ENCODE peak calls at places on chromosomes 5 and 9, in nine cellular contexts. One of them, this sample, is unnamed.

GRCh38 chr9:69476016-69476415 is 151.0 kb downstream of the ENTREP1 start:
- DNase-seq in neuronal stem cell: no peak
- DNase-seq in WTC11: no peak
- DNase-seq in effector memory CD8-positive, alpha-beta T cell: no peak
- DNase-seq in T-helper 2 cell: no peak
- DNase-seq in retina: no peak
- DNase-seq in stimulated activated CD8-positive, alpha-beta memory T cell treated with anti-CD3 and anti-CD28 coated beads, Interleukin-15, amount 100 ng/mL, for 1 hour: no peak
- DNase-seq in ovary: no peak
- DNase-seq in CD8-positive, alpha-beta memory T cell: peak; percentile 22
- DNase-seq in this sample: no peak

GRCh38 chr9:82511626-82512025 is 523.1 kb downstream of the SPATA31D1 start:
- DNase-seq in neuronal stem cell: no peak
- DNase-seq in WTC11: no peak
- DNase-seq in effector memory CD8-positive, alpha-beta T cell: no peak
- DNase-seq in T-helper 2 cell: no peak
- DNase-seq in retina: no peak
- DNase-seq in stimulated activated CD8-positive, alpha-beta memory T cell treated with anti-CD3 and anti-CD28 coated beads, Interleukin-15, amount 100 ng/mL, for 1 hour: no peak
- DNase-seq in ovary: no peak
- DNase-seq in CD8-positive, alpha-beta memory T cell: no peak
- DNase-seq in this sample: no peak

GRCh38 chr5:125093776-125094175 is 347.3 kb upstream of the ZNF608 start:
- DNase-seq in neuronal stem cell: no peak
- DNase-seq in WTC11: no peak
- DNase-seq in effector memory CD8-positive, alpha-beta T cell: no peak
- DNase-seq in T-helper 2 cell: no peak
- DNase-seq in retina: no peak
- DNase-seq in stimulated activated CD8-positive, alpha-beta memory T cell treated with anti-CD3 and anti-CD28 coated beads, Interleukin-15, amount 100 ng/mL, for 1 hour: no peak
- DNase-seq in ovary: no peak
- DNase-seq in CD8-positive, alpha-beta memory T cell: no peak
- DNase-seq in this sample: no peak

GRCh38 chr5:123089572-123089970 is 530 bp downstream of the PRDM6 start:
- DNase-seq in neuronal stem cell: no peak
- DNase-seq in WTC11: peak; percentile 65
- DNase-seq in effector memory CD8-positive, alpha-beta T cell: no peak
- DNase-seq in T-helper 2 cell: no peak
- DNase-seq in retina: peak; percentile 79
- DNase-seq in stimulated activated CD8-positive, alpha-beta memory T cell treated with anti-CD3 and anti-CD28 coated beads, Interleukin-15, amount 100 ng/mL, for 1 hour: no peak
- DNase-seq in ovary: peak; percentile 75
- DNase-seq in CD8-positive, alpha-beta memory T cell: no peak
- DNase-seq in this sample: peak; percentile 66

GRCh38 chr9:35102465-35102768 is 514 bp downstream of the STOML2 start:
- DNase-seq in neuronal stem cell: no peak
- DNase-seq in WTC11: no peak
- DNase-seq in effector memory CD8-positive, alpha-beta T cell: no peak
- DNase-seq in T-helper 2 cell: no peak
- DNase-seq in retina: no peak
- DNase-seq in stimulated activated CD8-positive, alpha-beta memory T cell treated with anti-CD3 and anti-CD28 coated beads, Interleukin-15, amount 100 ng/mL, for 1 hour: no peak
- DNase-seq in ovary: no peak
- DNase-seq in CD8-positive, alpha-beta memory T cell: no peak
- DNase-seq in this sample: no peak

GRCh38 chr9:5612187-5612535 is 16.7 kb upstream of the RIC1 start:
- DNase-seq in neuronal stem cell: no peak
- DNase-seq in WTC11: no peak
- DNase-seq in effector memory CD8-positive, alpha-beta T cell: no peak
- DNase-seq in T-helper 2 cell: no peak
- DNase-seq in retina: no peak
- DNase-seq in stimulated activated CD8-positive, alpha-beta memory T cell treated with anti-CD3 and anti-CD28 coated beads, Interleukin-15, amount 100 ng/mL, for 1 hour: no peak
- DNase-seq in ovary: no peak
- DNase-seq in CD8-positive, alpha-beta memory T cell: no peak
- DNase-seq in this sample: no peak

GRCh38 chr5:9468070-9468388 is 77.8 kb downstream of the SEMA5A start:
- DNase-seq in neuronal stem cell: no peak
- DNase-seq in WTC11: no peak
- DNase-seq in effector memory CD8-positive, alpha-beta T cell: no peak
- DNase-seq in T-helper 2 cell: no peak
- DNase-seq in retina: no peak
- DNase-seq in stimulated activated CD8-positive, alpha-beta memory T cell treated with anti-CD3 and anti-CD28 coated beads, Interleukin-15, amount 100 ng/mL, for 1 hour: no peak
- DNase-seq in ovary: no peak
- DNase-seq in CD8-positive, alpha-beta memory T cell: no peak
- DNase-seq in this sample: no peak

GRCh38 chr9:26216702-26217101 is 538.5 kb upstream of the TUSC1 start:
- DNase-seq in neuronal stem cell: no peak
- DNase-seq in WTC11: no peak
- DNase-seq in effector memory CD8-positive, alpha-beta T cell: no peak
- DNase-seq in T-helper 2 cell: no peak
- DNase-seq in retina: no peak
- DNase-seq in stimulated activated CD8-positive, alpha-beta memory T cell treated with anti-CD3 and anti-CD28 coated beads, Interleukin-15, amount 100 ng/mL, for 1 hour: no peak
- DNase-seq in ovary: no peak
- DNase-seq in CD8-positive, alpha-beta memory T cell: no peak
- DNase-seq in this sample: no peak

GRCh38 chr5:145293716-145294115 is 541.4 kb downstream of the PRELID2 start:
- DNase-seq in neuronal stem cell: no peak
- DNase-seq in WTC11: no peak
- DNase-seq in effector memory CD8-positive, alpha-beta T cell: no peak
- DNase-seq in T-helper 2 cell: no peak
- DNase-seq in retina: no peak
- DNase-seq in stimulated activated CD8-positive, alpha-beta memory T cell treated with anti-CD3 and anti-CD28 coated beads, Interleukin-15, amount 100 ng/mL, for 1 hour: no peak
- DNase-seq in ovary: no peak
- DNase-seq in CD8-positive, alpha-beta memory T cell: no peak
- DNase-seq in this sample: no peak

GRCh38 chr9:3498691-3499090 is 27.1 kb downstream of the RFX3 start:
- DNase-seq in neuronal stem cell: no peak
- DNase-seq in WTC11: no peak
- DNase-seq in effector memory CD8-positive, alpha-beta T cell: no peak
- DNase-seq in T-helper 2 cell: no peak
- DNase-seq in retina: no peak
- DNase-seq in stimulated activated CD8-positive, alpha-beta memory T cell treated with anti-CD3 and anti-CD28 coated beads, Interleukin-15, amount 100 ng/mL, for 1 hour: no peak
- DNase-seq in ovary: no peak
- DNase-seq in CD8-positive, alpha-beta memory T cell: no peak
- DNase-seq in this sample: peak; percentile 23

GRCh38 chr5:171149772-171150171 is 159.3 kb upstream of the TLX3 start:
- DNase-seq in neuronal stem cell: no peak
- DNase-seq in WTC11: no peak
- DNase-seq in effector memory CD8-positive, alpha-beta T cell: no peak
- DNase-seq in T-helper 2 cell: no peak
- DNase-seq in retina: no peak
- DNase-seq in stimulated activated CD8-positive, alpha-beta memory T cell treated with anti-CD3 and anti-CD28 coated beads, Interleukin-15, amount 100 ng/mL, for 1 hour: no peak
- DNase-seq in ovary: no peak
- DNase-seq in CD8-positive, alpha-beta memory T cell: no peak
- DNase-seq in this sample: no peak

GRCh38 chr9:136546697-136547481 is 1.0 kb upstream of the NOTCH1 start:
- DNase-seq in neuronal stem cell: no peak
- DNase-seq in WTC11: no peak
- DNase-seq in effector memory CD8-positive, alpha-beta T cell: peak; percentile 48
- DNase-seq in T-helper 2 cell: peak; percentile 32
- DNase-seq in retina: no peak
- DNase-seq in stimulated activated CD8-positive, alpha-beta memory T cell treated with anti-CD3 and anti-CD28 coated beads, Interleukin-15, amount 100 ng/mL, for 1 hour: no peak
- DNase-seq in ovary: peak; percentile 84
- DNase-seq in CD8-positive, alpha-beta memory T cell: peak; percentile 42
- DNase-seq in this sample: peak; percentile 64

GRCh38 chr5:43304520-43304919 is 8.7 kb downstream of the HMGCS1 start:
- DNase-seq in neuronal stem cell: no peak
- DNase-seq in WTC11: no peak
- DNase-seq in effector memory CD8-positive, alpha-beta T cell: no peak
- DNase-seq in T-helper 2 cell: no peak
- DNase-seq in retina: no peak
- DNase-seq in stimulated activated CD8-positive, alpha-beta memory T cell treated with anti-CD3 and anti-CD28 coated beads, Interleukin-15, amount 100 ng/mL, for 1 hour: no peak
- DNase-seq in ovary: no peak
- DNase-seq in CD8-positive, alpha-beta memory T cell: no peak
- DNase-seq in this sample: no peak

GRCh38 chr9:109708507-109708945 is 71.5 kb upstream of the PALM2AKAP2 start:
- DNase-seq in neuronal stem cell: no peak
- DNase-seq in WTC11: no peak
- DNase-seq in effector memory CD8-positive, alpha-beta T cell: no peak
- DNase-seq in T-helper 2 cell: no peak
- DNase-seq in retina: no peak
- DNase-seq in stimulated activated CD8-positive, alpha-beta memory T cell treated with anti-CD3 and anti-CD28 coated beads, Interleukin-15, amount 100 ng/mL, for 1 hour: no peak
- DNase-seq in ovary: no peak
- DNase-seq in CD8-positive, alpha-beta memory T cell: no peak
- DNase-seq in this sample: no peak